ENCODE peak calls at places on chromosomes 4 and X, in seven cellular contexts. N, C, Y, R, F, K and J are unnamed samples.

GRCh38 chr4:82801910-82802521 is 3.4 kb upstream of the SCD5 start:
- DNase-seq in N (no peak), C (peak), Y (no peak), R (no peak), F (no peak), K (no peak), J (no peak)

GRCh38 chr4:127403523-127404084 is 229.2 kb upstream of the INTU start:
- DNase-seq in N (no peak), C (no peak), Y (no peak), R (no peak), F (no peak), K (no peak), J (no peak)

GRCh38 chr4:1409079-1409805 is 3.0 kb upstream of the NKX1-1 start:
- DNase-seq in N (no peak), C (no peak), Y (no peak), R (no peak), F (no peak), K (no peak), J (no peak)

GRCh38 chr4:4666187-4666586 is 124.3 kb upstream of the STX18 start:
- DNase-seq in N (no peak), C (no peak), Y (no peak), R (no peak), F (no peak), K (no peak), J (no peak)

GRCh38 chr4:138238521-138239292 is 3.4 kb downstream of the SLC7A11 start:
- DNase-seq in N (no peak), C (no peak), Y (no peak), R (no peak), F (no peak), K (no peak), J (no peak)

GRCh38 chr4:168859888-168860694 is 150.0 kb downstream of the CBR4 start:
- DNase-seq in N (no peak), C (no peak), Y (no peak), R (no peak), F (no peak), K (no peak), J (no peak)

GRCh38 chrX:21412883-21413282 is 38.7 kb downstream of the CNKSR2 start:
- DNase-seq in N (no peak), C (no peak), Y (no peak), R (no peak), F (no peak), K (peak), J (no peak)

GRCh38 chrX:152896450-152896849 is 1.4 kb upstream of the ZNF185 start:
- DNase-seq in N (no peak), C (no peak), Y (no peak), R (no peak), F (no peak), K (no peak), J (no peak)